ENCODE peak calls at places on chromosomes 6 and 20, in ten cellular contexts. Z is GM23338; O is Panc1; U is lung; J is lower lobe of right lung; L is stomach; W is CD8-positive, alpha-beta T cell; B is left ventricle myocardium inferior; P is PC-3; X is body of pancreas. N is an unnamed sample.

GRCh38 chr20:2475850-2476741 is 5.5 kb upstream of the SNRPB start:
- DNase-seq in Z (no peak), O (no peak), U (no peak), J (no peak), L (peak; percentile 48), W (no peak), B (no peak), P (no peak), X (no peak), N (no peak)

GRCh38 chr20:21767739-21768223 is 62.3 kb downstream of the PAX1 start:
- DNase-seq in Z (peak; percentile 87), O (no peak), U (no peak), J (peak; percentile 46), L (no peak), W (no peak), B (no peak), P (peak; percentile 4), X (no peak), N (no peak)

GRCh38 chr6:120363429-120363828 is 970.9 kb downstream of the TBC1D32 start:
- DNase-seq in Z (peak; percentile 56), O (no peak), U (no peak), J (no peak), L (no peak), W (no peak), B (no peak), P (no peak), X (no peak), N (no peak)

GRCh38 chr20:44022464-44022863 is 107.8 kb downstream of the TOX2 start:
- DNase-seq in Z (no peak), O (no peak), U (no peak), J (no peak), L (no peak), W (no peak), B (no peak), P (no peak), X (no peak), N (no peak)

GRCh38 chr6:80640176-80640575 is 533.7 kb downstream of the BCKDHB start:
- DNase-seq in Z (no peak), O (no peak), U (no peak), J (no peak), L (no peak), W (no peak), B (no peak), P (no peak), X (no peak), N (no peak)

GRCh38 chr20:34251619-34252018 is 10.4 kb downstream of the ASIP start:
- DNase-seq in Z (no peak), O (no peak), U (no peak), J (no peak), L (no peak), W (no peak), B (no peak), P (no peak), X (no peak), N (no peak)

GRCh38 chr20:61146006-61146405 is 106.1 kb upstream of the CDH4 start:
- DNase-seq in Z (no peak), O (no peak), U (no peak), J (no peak), L (no peak), W (no peak), B (no peak), P (no peak), X (no peak), N (no peak)

GRCh38 chr6:80789912-80790635 is 683.6 kb downstream of the BCKDHB start:
- DNase-seq in Z (no peak), O (no peak), U (no peak), J (no peak), L (no peak), W (no peak), B (no peak), P (peak; percentile 40), X (no peak), N (no peak)

GRCh38 chr6:46452312-46452917 is 38.8 kb downstream of the RCAN2 start:
- DNase-seq in Z (no peak), O (no peak), U (no peak), J (no peak), L (no peak), W (no peak), B (no peak), P (no peak), X (no peak), N (no peak)

GRCh38 chr20:44384423-44385027 is 29.0 kb downstream of the HNF4A start:
- DNase-seq in Z (peak; percentile 89), O (peak; percentile 39), U (peak; percentile 84), J (peak; percentile 91), L (peak; percentile 87), W (peak; percentile 74), B (peak; percentile 77), P (peak; percentile 87), X (peak; percentile 81), N (peak; percentile 89)

GRCh38 chr6:105985098-105985815 is 100.9 kb upstream of the PRDM1 start:
- DNase-seq in Z (no peak), O (no peak), U (no peak), J (no peak), L (no peak), W (no peak), B (no peak), P (no peak), X (no peak), N (peak; percentile 67)

GRCh38 chr6:138028893-138029292 is 78.3 kb downstream of the PERP start:
- DNase-seq in Z (no peak), O (no peak), U (no peak), J (no peak), L (no peak), W (no peak), B (no peak), P (peak; percentile 63), X (no peak), N (no peak)

GRCh38 chr20:53883098-53883762 is 187.2 kb downstream of the BCAS1 start:
- DNase-seq in Z (no peak), O (no peak), U (no peak), J (no peak), L (no peak), W (no peak), B (no peak), P (peak; percentile 89), X (no peak), N (no peak)

GRCh38 chr6:151209071-151209831 is 30.5 kb upstream of the AKAP12 start:
- DNase-seq in Z (no peak), O (no peak), U (no peak), J (no peak), L (no peak), W (no peak), B (no peak), P (peak; percentile 56), X (no peak), N (no peak)

GRCh38 chr6:20875369-20875963 is 341.2 kb downstream of the CDKAL1 start:
- DNase-seq in Z (no peak), O (peak; percentile 35), U (no peak), J (no peak), L (no peak), W (no peak), B (no peak), P (peak; percentile 65), X (no peak), N (no peak)
- TF ChIP-seq CTCF in Z (peak; percentile 60), O (peak; percentile 63), U (no peak), J (no peak), L (peak; percentile 19), W (no peak), B (peak; percentile 40), P (peak; percentile 75), X (peak; percentile 25), N (peak; percentile 33)

DNA sequence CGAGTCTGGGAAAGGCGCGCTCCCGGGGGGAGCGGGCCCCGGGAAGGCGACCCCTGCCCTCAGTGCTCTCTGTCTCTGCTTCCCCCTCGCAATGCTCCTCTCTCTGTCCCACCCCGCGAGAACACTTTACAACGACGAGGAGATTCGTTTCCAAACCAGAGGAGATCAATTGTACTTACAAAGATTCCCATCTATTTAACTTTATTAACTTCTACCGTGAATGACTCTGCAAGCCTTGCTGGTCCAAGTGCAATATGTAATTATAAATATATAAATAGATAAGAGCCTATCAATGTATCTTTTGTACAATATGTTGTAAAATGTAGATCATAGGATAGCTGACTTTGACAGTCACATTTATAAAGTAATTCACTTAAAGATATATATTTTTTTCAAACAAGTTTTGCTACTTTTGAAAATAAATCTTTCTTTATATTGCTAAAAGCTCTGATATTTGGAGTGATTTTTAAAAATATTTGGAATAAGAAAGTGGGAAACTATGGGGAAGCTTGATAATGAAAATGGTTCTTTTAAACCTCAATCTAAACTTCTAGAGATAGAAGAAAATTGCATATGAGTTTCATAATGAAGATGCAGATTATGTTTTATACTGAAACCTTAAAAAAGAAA is 3.0 kb downstream of the TCF21 start:
- DNase-seq in Z (no peak), O (no peak), U (no peak), J (no peak), L (no peak), W (no peak), B (no peak), P (no peak), X (no peak), N (no peak)
- H3K27me3 ChIP-seq in Z (peaks cover 100% of the 10 kb centered on the region), O (peaks cover 54% of the 10 kb centered on the region), U (peaks cover 2% of the 10 kb centered on the region), J (peaks cover 80% of the 10 kb centered on the region), L (peaks cover 9% of the 10 kb centered on the region), W (peaks cover 46% of the 10 kb centered on the region), B (peaks cover 100% of the 10 kb centered on the region), P (peaks cover 59% of the 10 kb centered on the region), X (no peaks in the 10 kb centered on the region), N (peaks cover 5% of the 10 kb centered on the region)

DNA sequence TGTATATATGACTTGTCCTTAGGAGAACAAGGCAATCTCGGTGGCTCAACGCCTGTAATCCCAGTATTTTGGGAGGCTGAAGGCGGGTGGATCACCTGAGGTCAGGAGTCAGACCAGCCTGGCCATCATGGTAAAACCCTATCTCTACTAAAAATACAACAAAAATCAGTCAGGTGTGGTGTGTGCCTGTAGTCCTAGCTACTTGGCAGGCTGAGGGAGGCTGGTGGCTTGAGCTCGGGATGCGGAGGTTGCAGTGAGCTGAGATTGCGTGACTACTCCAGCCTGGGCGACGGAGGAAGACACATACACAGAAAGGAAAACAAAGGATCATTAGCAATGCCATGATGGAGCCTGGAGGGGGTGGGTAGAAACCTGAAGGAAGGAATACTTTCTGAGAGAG is 166.6 kb upstream of the RREB1 start:
- DNase-seq in Z (no peak), O (no peak), U (no peak), J (no peak), L (no peak), W (no peak), B (no peak), P (no peak), X (no peak), N (no peak)
- H3K4me1 ChIP-seq in Z (peaks cover under 1% of the 10 kb centered on the region), O (no peaks in the 10 kb centered on the region), U (no peaks in the 10 kb centered on the region), J (no peaks in the 10 kb centered on the region), L (no peaks in the 10 kb centered on the region), W (no peaks in the 10 kb centered on the region), B (peaks cover 8% of the 10 kb centered on the region), P (no peaks in the 10 kb centered on the region), X (no peaks in the 10 kb centered on the region), N (no peaks in the 10 kb centered on the region)

DNA sequence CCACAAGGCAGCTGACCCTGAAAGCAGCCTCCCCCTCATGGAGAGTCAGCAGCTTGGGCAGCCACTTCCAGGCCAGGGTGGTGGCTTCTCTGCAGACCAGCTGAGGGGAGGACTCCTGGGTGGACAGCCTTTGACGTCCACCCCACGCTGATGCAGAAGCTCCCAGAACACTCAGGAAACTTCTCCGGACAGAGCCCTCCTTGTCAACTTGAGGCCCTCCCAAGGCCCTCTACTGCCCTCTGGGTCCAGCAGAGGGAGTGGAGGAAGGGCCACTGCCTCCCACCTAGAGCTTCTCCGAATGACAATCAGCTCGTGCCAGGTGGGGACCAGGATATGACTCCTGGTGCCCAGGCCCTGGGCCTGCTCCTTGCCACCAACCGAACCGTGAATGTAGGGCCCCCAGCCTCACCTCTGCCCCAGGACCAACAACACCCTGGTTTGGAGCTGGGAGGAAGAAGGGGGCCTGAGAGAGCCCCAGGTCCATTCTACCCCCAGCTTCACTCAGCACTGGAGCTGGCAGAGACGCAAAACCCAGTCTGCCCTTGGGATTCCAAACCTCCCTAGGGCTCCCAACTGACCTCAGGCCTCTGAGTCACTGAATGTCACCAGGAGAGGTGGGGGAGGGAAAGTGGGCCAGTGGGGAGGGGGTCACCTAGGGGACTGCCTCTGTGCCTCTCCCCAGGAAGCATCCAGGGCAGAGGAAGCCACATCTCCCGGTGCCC is 10.9 kb upstream of the SLC22A7 start:
- DNase-seq in Z (peak; percentile 64), O (no peak), U (no peak), J (no peak), L (no peak), W (no peak), B (no peak), P (no peak), X (no peak), N (no peak)
- TF ChIP-seq CTCF in Z (peak; percentile 51), O (no peak), U (no peak), J (no peak), L (no peak), W (no peak), B (peak; percentile 32), P (peak; percentile 12), X (no peak), N (no peak)